ENCODE peak calls at places on chromosomes 2 and 18, in four cellular contexts. L, W, U and Z are unnamed samples.

GRCh38 chr2:189545424-189545823 is 35.2 kb downstream of the SLC40A1 start:
- DNase-seq in L (no peak), W (no peak), U (no peak), Z (no peak)

GRCh38 chr2:227407601-227408089 is 19.9 kb upstream of the SCYGR1 start:
- DNase-seq in L (no peak), W (peak), U (peak), Z (no peak)

GRCh38 chr2:112700004-112700667 is 20.7 kb upstream of the NT5DC4 start:
- DNase-seq in L (no peak), W (no peak), U (no peak), Z (no peak)

GRCh38 chr2:44245068-44245861 is 30.0 kb upstream of the SLC3A1 start:
- DNase-seq in L (no peak), W (no peak), U (no peak), Z (no peak)

GRCh38 chr2:70084973-70085710 is 2.1 kb upstream of the PCBP1 start:
- DNase-seq in L (peak), W (no peak), U (no peak), Z (peak)

GRCh38 chr2:217102941-217103340 is 243.1 kb upstream of the TNP1 start:
- DNase-seq in L (no peak), W (no peak), U (no peak), Z (no peak)

GRCh38 chr2:223668302-223668998 is 66.3 kb upstream of the SCG2 start:
- DNase-seq in L (no peak), W (no peak), U (no peak), Z (no peak)

GRCh38 chr2:51224790-51225189 is 192.9 kb upstream of the NRXN1 start:
- DNase-seq in L (no peak), W (no peak), U (no peak), Z (no peak)

GRCh38 chr2:191938779-191939178 is 91.9 kb upstream of the CAVIN2 start:
- DNase-seq in L (no peak), W (no peak), U (no peak), Z (no peak)

GRCh38 chr2:48199076-48199475 is 292.8 kb upstream of the FBXO11 start:
- DNase-seq in L (no peak), W (no peak), U (no peak), Z (peak)

GRCh38 chr2:120367649-120368048 is 21.7 kb downstream of the INHBB start:
- DNase-seq in L (no peak), W (no peak), U (no peak), Z (no peak)

GRCh38 chr2:128187032-128187654 is 96.1 kb downstream of the UGGT1 start:
- DNase-seq in L (no peak), W (no peak), U (no peak), Z (no peak)

GRCh38 chr2:78644849-78645248 is 380.7 kb upstream of the REG3G start:
- DNase-seq in L (no peak), W (no peak), U (no peak), Z (no peak)

GRCh38 chr2:203394519-203395227 is 66.5 kb downstream of the ABI2 start:
- DNase-seq in L (no peak), W (no peak), U (no peak), Z (peak)

GRCh38 chr2:218555527-218555926 is 12.6 kb downstream of the USP37 start:
- DNase-seq in L (no peak), W (no peak), U (no peak), Z (peak)

GRCh38 chr2:74571058-74571457 is 16.5 kb downstream of the DOK1 start:
- DNase-seq in L (no peak), W (no peak), U (no peak), Z (no peak)

GRCh38 chr2:63975437-63976124 is 43.6 kb downstream of the VPS54 start:
- DNase-seq in L (no peak), W (no peak), U (no peak), Z (no peak)

GRCh38 chr2:158745067-158745865 is 49.9 kb upstream of the DAPL1 start:
- DNase-seq in L (peak), W (no peak), U (peak), Z (peak)

GRCh38 chr2:225379861-225380260 is 19.6 kb upstream of the NYAP2 start:
- DNase-seq in L (peak), W (no peak), U (no peak), Z (no peak)

GRCh38 chr2:124558277-124558676 is 533.2 kb downstream of the CNTNAP5 start:
- DNase-seq in L (no peak), W (no peak), U (no peak), Z (no peak)

GRCh38 chr2:97819769-97820168 is 106.4 kb downstream of the ZAP70 start:
- DNase-seq in L (no peak), W (no peak), U (no peak), Z (no peak)

GRCh38 chr18:74718312-74718711 is 120.6 kb downstream of the ZNF407 start:
- DNase-seq in L (no peak), W (no peak), U (no peak), Z (no peak)

GRCh38 chr2:85843543-85843942 is 45.2 kb downstream of the ST3GAL5 start:
- DNase-seq in L (no peak), W (no peak), U (no peak), Z (peak)

GRCh38 chr18:9708882-9709877 is 1.1 kb downstream of the RAB31 start:
- DNase-seq in L (no peak), W (peak), U (peak), Z (peak)

GRCh38 chr18:50636366-50637057 is 76.6 kb downstream of the MAPK4 start:
- DNase-seq in L (no peak), W (no peak), U (no peak), Z (no peak)

GRCh38 chr18:79884963-79885728 is 66.3 kb downstream of the SLC66A2 start:
- DNase-seq in L (no peak), W (no peak), U (no peak), Z (peak)

GRCh38 chr2:233485726-233486125 is 80.9 kb downstream of the USP40 start:
- DNase-seq in L (no peak), W (no peak), U (no peak), Z (no peak)

GRCh38 chr2:240346753-240347372 is 88.6 kb upstream of the GPC1 start:
- DNase-seq in L (no peak), W (no peak), U (peak), Z (peak)